ENCODE peak calls at places on chromosomes 16 and 17, in five cellular contexts. S, D, Q, J and V are unnamed samples.
A peak's percentile ranks its signal among the peaks of the same experiment; 100 is the strongest.

GRCh38 chr16:26598061-26598460 is 468.7 kb upstream of the C16orf82 start:
- DNase-seq in S (no peak), D (no peak), Q (no peak), J (no peak), V (no peak)

GRCh38 chr16:14013571-14014283 is 57.4 kb upstream of the MRTFB start:
- DNase-seq in S (no peak), D (no peak), Q (no peak), J (no peak), V (peak; percentile 87)

GRCh38 chr17:32350662-32351418 is 883 bp downstream of the ZNF207 start:
- DNase-seq in S (peak; percentile 45), D (no peak), Q (no peak), J (peak; percentile 68), V (peak; percentile 76)

GRCh38 chr16:85234310-85235235 is 122.3 kb upstream of the CIBAR2 start:
- DNase-seq in S (peak; percentile 75), D (peak; percentile 56), Q (peak; percentile 97), J (no peak), V (peak; percentile 97)

GRCh38 chr16:85570735-85571562 is 42.2 kb upstream of the GSE1 start:
- DNase-seq in S (no peak), D (no peak), Q (no peak), J (peak; percentile 90), V (peak; percentile 67)

GRCh38 chr16:87582221-87582965 is 19.9 kb upstream of the JPH3 start:
- DNase-seq in S (peak; percentile 82), D (no peak), Q (peak; percentile 54), J (no peak), V (peak; percentile 61)

GRCh38 chr17:219696-220095 is 38.2 kb upstream of the DOC2B start:
- DNase-seq in S (no peak), D (no peak), Q (no peak), J (no peak), V (no peak)

GRCh38 chr16:7321661-7322060 is 11.0 kb upstream of the RBFOX1 start:
- DNase-seq in S (no peak), D (no peak), Q (no peak), J (no peak), V (no peak)

GRCh38 chr16:65875362-65876199 is 490.9 kb upstream of the CDH5 start:
- DNase-seq in S (no peak), D (no peak), Q (no peak), J (no peak), V (peak; percentile 13)

GRCh38 chr17:1491406-1492248 is 859 bp downstream of the MYO1C start:
- DNase-seq in S (no peak), D (peak; percentile 88), Q (peak; percentile 82), J (no peak), V (peak; percentile 66)

GRCh38 chr16:22912654-22913053 is 98.7 kb downstream of the HS3ST2 start:
- DNase-seq in S (no peak), D (no peak), Q (no peak), J (no peak), V (peak; percentile 50)

GRCh38 chr16:66299349-66299748 is 67.1 kb upstream of the CDH5 start:
- DNase-seq in S (no peak), D (no peak), Q (no peak), J (no peak), V (no peak)

GRCh38 chr17:19508327-19508867 is 25.3 kb upstream of the SLC47A1 start:
- DNase-seq in S (peak; percentile 48), D (no peak), Q (no peak), J (peak; percentile 0), V (no peak)

GRCh38 chr17:79843917-79844815 is 4.9 kb upstream of the CBX4 start:
- DNase-seq in S (no peak), D (peak; percentile 82), Q (peak; percentile 72), J (no peak), V (peak; percentile 86)

GRCh38 chr16:51302042-51302441 is 151.0 kb upstream of the SALL1 start:
- DNase-seq in S (no peak), D (no peak), Q (no peak), J (no peak), V (no peak)

GRCh38 chr16:4945560-4946502 is 8.9 kb upstream of the PPL start:
- DNase-seq in S (no peak), D (no peak), Q (peak; percentile 77), J (no peak), V (no peak)

GRCh38 chr16:3094289-3095027 is 4.6 kb downstream of the ZSCAN10 start:
- DNase-seq in S (peak; percentile 64), D (peak; percentile 42), Q (peak; percentile 77), J (peak; percentile 22), V (no peak)

GRCh38 chr17:15919466-15919865 is 25.5 kb upstream of the ADORA2B start:
- DNase-seq in S (no peak), D (no peak), Q (no peak), J (no peak), V (no peak)